ENCODE peak calls at places on chromosomes 6 and 20, in nine cellular contexts. C is lower lobe of right lung; Y is DMS153; H is choroid plexus epithelial cell; Q is H9; W is activated CD4-positive, alpha-beta T cell treated with anti-CD3 and anti-CD28 coated beads for 36 hours; J is GM12878; A is cardiac fibroblast; P is GM12865. F is an unnamed sample.

GRCh38 chr6:7615611-7616383 is 25.8 kb downstream of the SNRNP48 start:
- DNase-seq in C (no peak), Y (peak), H (peak), Q (peak), W (peak), J (no peak), A (peak), P (peak), F (peak)

GRCh38 chr20:47493175-47493953 is 8.3 kb upstream of the NCOA3 start:
- DNase-seq in C (peak), Y (peak), H (peak), Q (no peak), W (peak), J (no peak), A (peak), P (peak), F (peak)

GRCh38 chr6:123604067-123604466 is 32.7 kb downstream of the TRDN start:
- DNase-seq in C (no peak), Y (no peak), H (no peak), Q (no peak), W (no peak), J (no peak), A (no peak), P (no peak), F (no peak)

GRCh38 chr6:21164768-21165326 is 428.7 kb upstream of the SOX4 start:
- DNase-seq in C (no peak), Y (no peak), H (peak), Q (no peak), W (no peak), J (no peak), A (no peak), P (peak), F (no peak)

GRCh38 chr6:20413826-20414225 is 12.1 kb downstream of the E2F3 start:
- DNase-seq in C (no peak), Y (no peak), H (no peak), Q (no peak), W (no peak), J (no peak), A (no peak), P (no peak), F (no peak)

GRCh38 chr20:54070187-54070987 is at the start of gene BCAS1:
- DNase-seq in C (no peak), Y (peak), H (no peak), Q (no peak), W (no peak), J (no peak), A (no peak), P (no peak), F (no peak)

GRCh38 chr6:136547336-136547735 is 2.9 kb downstream of the MAP7 start:
- DNase-seq in C (no peak), Y (peak), H (peak), Q (no peak), W (no peak), J (no peak), A (peak), P (peak), F (no peak)

GRCh38 chr20:49573900-49574416 is 6.0 kb upstream of the PTGIS start:
- DNase-seq in C (no peak), Y (no peak), H (no peak), Q (peak), W (no peak), J (no peak), A (no peak), P (no peak), F (no peak)

GRCh38 chr6:43127180-43127579 is 43.9 kb upstream of the SRF start:
- DNase-seq in C (no peak), Y (no peak), H (no peak), Q (no peak), W (no peak), J (no peak), A (no peak), P (no peak), F (no peak)

F was measured in AG09319.